ENCODE peak calls at places on chromosomes 2 and 18, in ten cellular contexts. U is adrenal gland, J is A673, B is uterus, N is spleen, V is thoracic aorta, Y is testis, C is A549, S is SK-N-SH, O is fibroblast of lung. E is an unnamed sample.
A peak's percentile ranks its signal among the peaks of the same experiment; 100 is the strongest.

GRCh38 chr2:178066324-178066723 is 6.3 kb downstream of the PDE11A start:
- DNase-seq in U (no peak), J (no peak), B (no peak), N (no peak), V (no peak), Y (no peak), C (no peak), S (no peak), O (no peak), E (no peak)

GRCh38 chr18:8514409-8514808 is 94.8 kb upstream of the RAB12 start:
- DNase-seq in U (no peak), J (no peak), B (no peak), N (no peak), V (no peak), Y (no peak), C (no peak), S (no peak), O (no peak), E (no peak)

GRCh38 chr18:70243131-70243530 is 37.6 kb upstream of the RTTN start:
- DNase-seq in U (no peak), J (no peak), B (no peak), N (no peak), V (no peak), Y (no peak), C (peak; percentile 94), S (no peak), O (no peak), E (no peak)

GRCh38 chr2:134470561-134471168 is 216.8 kb downstream of the MGAT5 start:
- DNase-seq in U (no peak), J (no peak), B (no peak), N (no peak), V (no peak), Y (no peak), C (no peak), S (no peak), O (no peak), E (no peak)

GRCh38 chr2:169362346-169363026 is at the start of gene LRP2:
- DNase-seq in U (no peak), J (no peak), B (no peak), N (no peak), V (no peak), Y (peak; percentile 24), C (peak; percentile 4), S (peak; percentile 67), O (no peak), E (peak; percentile 74)

GRCh38 chr2:207807516-207807915 is 37.8 kb upstream of the FZD5 start:
- DNase-seq in U (no peak), J (no peak), B (no peak), N (no peak), V (no peak), Y (no peak), C (no peak), S (no peak), O (no peak), E (no peak)

GRCh38 chr2:219695145-219695544 is 67.7 kb downstream of the SLC4A3 start:
- DNase-seq in U (no peak), J (no peak), B (no peak), N (no peak), V (no peak), Y (no peak), C (no peak), S (no peak), O (no peak), E (no peak)

GRCh38 chr2:106517329-106517728 is 30.2 kb downstream of the CD8B2 start:
- DNase-seq in U (no peak), J (no peak), B (no peak), N (no peak), V (no peak), Y (no peak), C (no peak), S (no peak), O (no peak), E (no peak)

GRCh38 chr2:218398437-218399390 is 954 bp upstream of the CTDSP1 start:
- DNase-seq in U (peak; percentile 80), J (peak; percentile 79), B (peak; percentile 80), N (peak; percentile 96), V (no peak), Y (peak; percentile 66), C (peak; percentile 73), S (peak; percentile 80), O (peak; percentile 73), E (peak; percentile 97)

GRCh38 chr2:110980613-110981062 is 140.1 kb upstream of the BCL2L11 start:
- DNase-seq in U (no peak), J (no peak), B (no peak), N (no peak), V (no peak), Y (no peak), C (no peak), S (no peak), O (no peak), E (no peak)

GRCh38 chr2:232276739-232277313 is 101.7 kb upstream of the ALPP start:
- DNase-seq in U (no peak), J (peak; percentile 17), B (no peak), N (no peak), V (no peak), Y (no peak), C (no peak), S (no peak), O (no peak), E (no peak)

GRCh38 chr2:227608469-227609338 is 5.9 kb downstream of the SCYGR3 start:
- DNase-seq in U (no peak), J (no peak), B (no peak), N (peak; percentile 77), V (no peak), Y (no peak), C (no peak), S (no peak), O (no peak), E (no peak)

GRCh38 chr2:38959464-38959863 is 69.8 kb downstream of the ARHGEF33 start:
- DNase-seq in U (peak; percentile 25), J (no peak), B (no peak), N (peak; percentile 74), V (no peak), Y (no peak), C (no peak), S (no peak), O (no peak), E (no peak)

GRCh38 chr2:67486041-67486796 is 89.1 kb downstream of the ETAA1 start:
- DNase-seq in U (peak; percentile 42), J (no peak), B (no peak), N (no peak), V (no peak), Y (no peak), C (no peak), S (no peak), O (peak; percentile 17), E (no peak)

GRCh38 chr2:30026091-30027055 is 105.0 kb upstream of the ALK start:
- DNase-seq in U (peak; percentile 52), J (peak; percentile 84), B (no peak), N (no peak), V (no peak), Y (peak; percentile 74), C (peak; percentile 50), S (peak; percentile 89), O (peak; percentile 4), E (peak; percentile 77)

GRCh38 chr18:62717059-62717849 is 1.9 kb downstream of the PHLPP1 start:
- DNase-seq in U (peak; percentile 44), J (peak; percentile 44), B (no peak), N (no peak), V (no peak), Y (peak; percentile 48), C (peak; percentile 26), S (peak; percentile 12), O (peak; percentile 52), E (no peak)

GRCh38 chr2:142462291-142462690 is 331.5 kb upstream of the LRP1B start:
- DNase-seq in U (no peak), J (no peak), B (no peak), N (no peak), V (no peak), Y (no peak), C (no peak), S (no peak), O (no peak), E (no peak)

DNA sequence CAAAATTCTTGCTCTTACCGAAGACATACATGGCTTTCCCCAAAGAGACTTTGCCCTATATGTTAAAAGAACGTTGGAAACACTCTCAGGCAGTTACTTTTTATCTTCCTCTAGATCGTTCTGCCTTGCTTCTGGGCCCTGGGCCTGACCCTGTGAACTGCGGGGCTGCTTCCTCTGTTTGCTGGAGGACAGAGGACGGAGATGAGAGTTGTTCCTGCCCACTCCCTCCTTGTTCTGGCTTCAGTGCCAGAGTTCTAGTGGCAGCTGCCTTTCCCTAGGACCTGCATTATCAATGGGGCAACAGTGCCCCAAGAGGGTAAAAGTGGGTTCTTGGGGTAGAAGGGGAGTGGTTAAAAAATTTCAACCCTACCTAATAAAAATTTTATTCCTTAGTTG is 6.5 kb upstream of the FN1 start:
- DNase-seq in U (no peak), J (no peak), B (no peak), N (no peak), V (no peak), Y (no peak), C (no peak), S (no peak), O (no peak), E (no peak)
- TF ChIP-seq CTCF in U (no peak), J (peak; percentile 17), B (no peak), N (no peak), V (no peak), Y (no peak), C (no peak), S (no peak), O (no peak), E (no peak)

GRCh38 chr18:79062806-79063205 is 6.4 kb upstream of the ATP9B start:
- DNase-seq in U (peak; percentile 89), J (no peak), B (no peak), N (no peak), V (no peak), Y (no peak), C (no peak), S (no peak), O (no peak), E (no peak)
- H3K27ac ChIP-seq in U (peak overlapping the region; percentile 54), J (no peak overlapping the region), B (no peak overlapping the region), N (no peak overlapping the region), V (no peak overlapping the region), Y (no peak overlapping the region), C (no peak overlapping the region), S (no peak overlapping the region), O (no peak overlapping the region), E (no peak overlapping the region)

DNA sequence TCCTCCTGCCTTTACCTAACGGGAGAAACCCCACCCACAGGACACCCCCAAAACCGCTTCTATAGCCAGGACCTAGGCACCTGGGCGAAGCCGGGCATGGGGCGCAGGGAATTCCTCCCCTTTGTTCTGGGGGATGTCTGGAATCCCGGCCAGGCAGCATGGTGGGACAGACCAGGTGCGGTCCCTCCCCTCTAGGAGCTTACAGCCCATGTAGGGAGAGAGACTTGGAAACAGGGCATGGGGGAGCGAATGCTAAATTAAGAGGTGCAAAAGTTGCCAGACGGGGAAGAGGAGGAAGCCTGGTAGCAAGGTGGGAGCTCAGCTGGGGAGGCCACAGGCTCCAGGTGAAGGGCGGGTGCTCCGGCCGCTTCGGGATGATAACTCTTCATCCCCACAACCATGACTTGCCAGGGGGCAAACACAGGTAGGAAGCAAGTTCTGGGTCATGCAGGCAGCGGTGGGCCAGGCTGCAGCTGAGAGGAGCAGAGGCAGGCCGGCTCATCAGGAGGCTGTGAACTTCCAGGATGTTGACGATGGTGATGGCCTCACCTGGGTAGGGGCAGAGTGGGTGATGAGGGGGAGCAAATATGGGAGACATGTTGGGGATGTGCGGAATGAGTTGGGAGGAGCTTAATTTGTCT is 1.3 kb downstream of the TMEM37 start:
- DNase-seq in U (no peak), J (no peak), B (no peak), N (no peak), V (no peak), Y (no peak), C (no peak), S (no peak), O (no peak), E (no peak)
- H3K4me1 ChIP-seq in U (peaks cover 60% of the 10 kb centered on the region), J (peaks cover 49% of the 10 kb centered on the region), B (no peaks in the 10 kb centered on the region), N (peaks cover 14% of the 10 kb centered on the region), V (peaks cover 25% of the 10 kb centered on the region), Y (peaks cover 10% of the 10 kb centered on the region), C (peaks cover 31% of the 10 kb centered on the region), S (peaks cover 4% of the 10 kb centered on the region), O (peaks cover 5% of the 10 kb centered on the region), E (peaks cover 47% of the 10 kb centered on the region)

GRCh38 chr18:34901299-34901698 is 139.9 kb upstream of the MAPRE2 start:
- DNase-seq in U (no peak), J (peak; percentile 24), B (no peak), N (no peak), V (no peak), Y (no peak), C (peak; percentile 18), S (no peak), O (peak; percentile 43), E (no peak)
- TF ChIP-seq CTCF in U (no peak), J (peak; percentile 26), B (no peak), N (no peak), V (peak; percentile 38), Y (no peak), C (no peak), S (no peak), O (no peak), E (no peak)

E was measured in kidney.